ENCODE peak calls at places on chromosomes 16 and 17, in nine cellular contexts. N is ascending aorta; O is stomach; P is HS-5; S is ACHN; B is aorta; H is H7; I is stimulated activated CD4-positive, alpha-beta T cell treated with anti-CD3 and anti-CD28 coated beads, Interleukin-4, amount 100 ng/mL, for 24 hours; Z is EL. E is an unnamed sample.

GRCh38 chr17:74524751-74525725 is 6.2 kb downstream of the CD300LB start:
- DNase-seq in N (no peak), O (peak; percentile 13), P (no peak), S (no peak), B (no peak), H (no peak), I (no peak), Z (no peak), E (no peak)

GRCh38 chr17:44071198-44071520 is 624 bp downstream of the G6PC3 start:
- DNase-seq in N (no peak), O (no peak), P (no peak), S (no peak), B (no peak), H (no peak), I (peak; percentile 77), Z (peak; percentile 93), E (no peak)

GRCh38 chr16:51408357-51408756 is 257.3 kb upstream of the SALL1 start:
- DNase-seq in N (no peak), O (no peak), P (no peak), S (peak; percentile 78), B (no peak), H (no peak), I (no peak), Z (peak; percentile 31), E (peak; percentile 4)

GRCh38 chr16:53817812-53818211 is 113.9 kb downstream of the FTO start:
- DNase-seq in N (no peak), O (no peak), P (peak; percentile 44), S (no peak), B (no peak), H (no peak), I (no peak), Z (peak; percentile 67), E (no peak)

GRCh38 chr17:35780876-35781409 is 14.5 kb downstream of the MMP28 start:
- DNase-seq in N (no peak), O (no peak), P (no peak), S (no peak), B (no peak), H (no peak), I (no peak), Z (no peak), E (no peak)

GRCh38 chr17:73706858-73707257 is 62.6 kb upstream of the SDK2 start:
- DNase-seq in N (no peak), O (no peak), P (no peak), S (no peak), B (peak; percentile 26), H (no peak), I (no peak), Z (no peak), E (no peak)

GRCh38 chr16:69294051-69294450 is 17.1 kb upstream of the VPS4A start:
- DNase-seq in N (no peak), O (no peak), P (no peak), S (no peak), B (no peak), H (no peak), I (no peak), Z (no peak), E (peak; percentile 15)

GRCh38 chr16:46730126-46730525 is 18.0 kb downstream of the MYLK3 start:
- DNase-seq in N (no peak), O (no peak), P (no peak), S (no peak), B (no peak), H (no peak), I (no peak), Z (no peak), E (no peak)

GRCh38 chr16:86664518-86665318 is 86.4 kb downstream of the FOXL1 start:
- DNase-seq in N (no peak), O (peak; percentile 49), P (peak; percentile 81), S (peak; percentile 96), B (no peak), H (no peak), I (peak; percentile 66), Z (peak; percentile 99), E (peak; percentile 95)

GRCh38 chr16:1102921-1103648 is 7.0 kb upstream of the C1QTNF8 start:
- DNase-seq in N (no peak), O (peak; percentile 69), P (no peak), S (peak; percentile 56), B (peak; percentile 91), H (no peak), I (peak; percentile 71), Z (peak; percentile 28), E (no peak)

GRCh38 chr17:44197980-44198720 is 1.5 kb downstream of the ATXN7L3 start:
- DNase-seq in N (no peak), O (no peak), P (no peak), S (peak; percentile 49), B (peak; percentile 78), H (peak; percentile 72), I (peak; percentile 46), Z (peak; percentile 70), E (no peak)

GRCh38 chr17:79005063-79005861 is 4.3 kb downstream of the CANT1 start:
- DNase-seq in N (no peak), O (peak; percentile 74), P (no peak), S (no peak), B (peak; percentile 61), H (no peak), I (no peak), Z (no peak), E (no peak)

GRCh38 chr16:12403746-12404658 is 399.7 kb downstream of the CPPED1 start:
- DNase-seq in N (no peak), O (no peak), P (no peak), S (no peak), B (no peak), H (peak; percentile 24), I (no peak), Z (no peak), E (no peak)

GRCh38 chr17:67248291-67248690 is 3.3 kb upstream of the HELZ start:
- DNase-seq in N (no peak), O (no peak), P (no peak), S (no peak), B (no peak), H (no peak), I (no peak), Z (no peak), E (no peak)

GRCh38 chr17:80005360-80006338 is 30.0 kb downstream of the TBC1D16 start:
- DNase-seq in N (no peak), O (peak; percentile 56), P (no peak), S (peak; percentile 63), B (no peak), H (peak; percentile 98), I (peak; percentile 65), Z (peak; percentile 41), E (no peak)

GRCh38 chr17:77322534-77323412 is 182.0 kb downstream of the SEC14L1 start:
- DNase-seq in N (peak; percentile 83), O (peak; percentile 76), P (peak; percentile 92), S (peak; percentile 98), B (peak; percentile 97), H (peak; percentile 70), I (no peak), Z (peak; percentile 99), E (peak; percentile 71)

GRCh38 chr17:75345514-75346167 is 56.4 kb upstream of the SLC25A19 start:
- DNase-seq in N (no peak), O (no peak), P (no peak), S (no peak), B (no peak), H (peak; percentile 59), I (no peak), Z (no peak), E (no peak)

GRCh38 chr16:55323637-55324490 is at the start of gene IRX6:
- DNase-seq in N (no peak), O (no peak), P (no peak), S (peak; percentile 59), B (peak; percentile 81), H (peak; percentile 91), I (no peak), Z (no peak), E (peak; percentile 9)

GRCh38 chr16:29198731-29199521 is 207.6 kb downstream of the NPIPB11 start:
- DNase-seq in N (no peak), O (no peak), P (no peak), S (no peak), B (peak; percentile 61), H (peak; percentile 19), I (no peak), Z (no peak), E (no peak)

GRCh38 chr16:79607587-79607986 is 7.0 kb upstream of the MAF start:
- DNase-seq in N (no peak), O (no peak), P (no peak), S (peak; percentile 14), B (no peak), H (no peak), I (no peak), Z (no peak), E (no peak)

GRCh38 chr17:77424585-77425344 is 284.0 kb downstream of the SEC14L1 start:
- DNase-seq in N (no peak), O (peak; percentile 72), P (no peak), S (peak; percentile 44), B (peak; percentile 94), H (peak; percentile 77), I (no peak), Z (peak; percentile 96), E (no peak)

GRCh38 chr17:56594528-56595418 is 1.3 kb downstream of the NOG start:
- DNase-seq in N (no peak), O (no peak), P (no peak), S (peak; percentile 59), B (peak; percentile 77), H (peak; percentile 77), I (peak; percentile 12), Z (peak; percentile 54), E (no peak)

GRCh38 chr16:19344224-19344801 is 58.8 kb downstream of the CLEC19A start:
- DNase-seq in N (no peak), O (no peak), P (no peak), S (no peak), B (no peak), H (no peak), I (no peak), Z (no peak), E (no peak)

GRCh38 chr17:44308865-44309264 is 464 bp downstream of the RUNDC3A start:
- DNase-seq in N (no peak), O (no peak), P (no peak), S (no peak), B (no peak), H (peak; percentile 66), I (no peak), Z (no peak), E (no peak)

GRCh38 chr16:75648265-75649076 is 898 bp downstream of the TERF2IP start:
- DNase-seq in N (peak; percentile 45), O (peak; percentile 86), P (peak; percentile 55), S (peak; percentile 88), B (peak; percentile 95), H (peak; percentile 87), I (peak; percentile 88), Z (peak; percentile 73), E (no peak)

GRCh38 chr17:17739388-17740066 is 58.3 kb downstream of the RAI1 start:
- DNase-seq in N (no peak), O (peak; percentile 50), P (no peak), S (no peak), B (no peak), H (peak; percentile 60), I (no peak), Z (peak; percentile 75), E (no peak)

GRCh38 chr16:47644166-47644565 is 183.0 kb downstream of the PHKB start:
- DNase-seq in N (no peak), O (peak; percentile 28), P (peak; percentile 48), S (no peak), B (no peak), H (no peak), I (no peak), Z (peak; percentile 82), E (no peak)

GRCh38 chr16:9844361-9844760 is 337.9 kb downstream of the GRIN2A start:
- DNase-seq in N (no peak), O (no peak), P (peak; percentile 62), S (no peak), B (no peak), H (no peak), I (no peak), Z (peak; percentile 78), E (no peak)

GRCh38 chr17:3602499-3602898 is 6.7 kb downstream of the TRPV1 start:
- DNase-seq in N (no peak), O (no peak), P (no peak), S (peak; percentile 49), B (no peak), H (peak; percentile 91), I (no peak), Z (no peak), E (no peak)

GRCh38 chr17:14201595-14201994 is 35.1 kb downstream of the CDRT15 start:
- DNase-seq in N (no peak), O (no peak), P (no peak), S (no peak), B (no peak), H (no peak), I (peak; percentile 49), Z (no peak), E (no peak)

E was measured in keratinocyte.